ENCODE peak calls at places on chromosomes 6 and 20, in five cellular contexts. W is IMR-90, K is ovary, M is H9, D is HCT116. O is an unnamed sample. For H3K27me3, the result is how much of the 10 kb centered on the place peaks cover.

GRCh38 chr6:149268146-149268545 is 49.4 kb upstream of the TAB2 start:
- DNase-seq in W (no peak), M (no peak), K (no peak), D (no peak), O (no peak)

GRCh38 chr20:8187740-8188139 is 55.7 kb downstream of the PLCB1 start:
- DNase-seq in M (no peak), D (no peak), K (no peak), W (peak), O (no peak)

GRCh38 chr20:36499723-36500501 is 41.4 kb upstream of the MYL9 start:
- DNase-seq in K (no peak), M (no peak), D (no peak), W (peak), O (no peak)

GRCh38 chr20:539848-540247 is 3.7 kb downstream of the CSNK2A1 start:
- DNase-seq in D (no peak), W (peak), M (no peak), K (peak), O (no peak)

GRCh38 chr6:165060636-165061190 is 248.7 kb downstream of the C6orf118 start:
- DNase-seq in D (no peak), M (no peak), W (no peak), K (no peak), O (no peak)

GRCh38 chr6:145372671-145373123 is 362.6 kb downstream of the EPM2A start:
- DNase-seq in K (no peak), D (no peak), M (no peak), W (peak), O (no peak)

GRCh38 chr20:44540834-44541233 is 19.0 kb upstream of the SERINC3 start:
- DNase-seq in K (no peak), W (peak), D (no peak), M (no peak), O (no peak)

GRCh38 chr20:45872626-45873025 is 8.4 kb upstream of the ZSWIM1 start:
- DNase-seq in D (no peak), K (no peak), M (no peak), W (no peak), O (no peak)

GRCh38 chr20:34628026-34628425 is 48.9 kb downstream of the PIGU start:
- DNase-seq in K (no peak), M (no peak), D (no peak), W (peak), O (no peak)

GRCh38 chr20:7866279-7866678 is 74.0 kb downstream of the HAO1 start:
- DNase-seq in D (no peak), M (no peak), W (no peak), K (no peak), O (no peak)

GRCh38 chr20:59030911-59031310 is 1.2 kb downstream of the ATP5F1E start:
- DNase-seq in D (no peak), M (no peak), W (no peak), K (no peak), O (no peak)

GRCh38 chr6:89597988-89598387 is 40.6 kb downstream of the LYRM2 start:
- DNase-seq in M (no peak), W (no peak), K (no peak), D (no peak), O (no peak)

GRCh38 chr20:43331911-43332310 is 125.8 kb upstream of the SRSF6 start:
- DNase-seq in M (no peak), W (no peak), D (no peak), K (no peak), O (no peak)

GRCh38 chr6:148750826-148751225 is 4.0 kb downstream of the UST start:
- DNase-seq in D (no peak), M (no peak), K (no peak), W (peak), O (no peak)

GRCh38 chr20:35290887-35291417 is 1.3 kb downstream of the FAM83C start:
- DNase-seq in K (no peak), W (no peak), M (no peak), D (no peak), O (no peak)

GRCh38 chr20:20582733-20583132 is 129.7 kb downstream of the RALGAPA2 start:
- DNase-seq in K (no peak), W (no peak), M (no peak), D (no peak), O (no peak)

GRCh38 chr6:16592550-16592892 is 168.7 kb downstream of the ATXN1 start:
- DNase-seq in D (no peak), W (no peak), K (no peak), M (no peak), O (no peak)

GRCh38 chr20:48984575-48985219 is 61.4 kb upstream of the CSE1L start:
- DNase-seq in K (no peak), D (no peak), W (no peak), M (no peak), O (no peak)

GRCh38 chr20:49456646-49457045 is 25.8 kb downstream of the KCNB1 start:
- DNase-seq in D (no peak), M (no peak), W (no peak), K (no peak), O (no peak)

GRCh38 chr6:43923376-43924221 is 153.6 kb downstream of the VEGFA start:
- DNase-seq in D (peak), M (no peak), K (no peak), W (peak), O (no peak)

GRCh38 chr6:135334169-135334568 is 153.1 kb downstream of the MYB start:
- DNase-seq in D (no peak), K (no peak), M (no peak), W (peak), O (no peak)

GRCh38 chr6:137260205-137260604 is 41.0 kb upstream of the IFNGR1 start:
- DNase-seq in D (no peak), M (no peak), W (no peak), K (no peak), O (no peak)

GRCh38 chr20:43827940-43828562 is 86.6 kb upstream of the TOX2 start:
- DNase-seq in M (no peak), K (no peak), D (no peak), W (no peak), O (no peak)

GRCh38 chr6:136123464-136123863 is 126.6 kb downstream of the MTFR2 start:
- DNase-seq in W (peak), D (no peak), M (no peak), K (no peak), O (no peak)

GRCh38 chr20:37938954-37939353 is 36.0 kb downstream of the VSTM2L start:
- DNase-seq in K (no peak), M (no peak), D (no peak), W (no peak), O (no peak)

GRCh38 chr20:7031222-7031621 is 263.7 kb downstream of the BMP2 start:
- DNase-seq in W (no peak), K (no peak), D (no peak), M (no peak), O (no peak)

GRCh38 chr6:159020011-159020410 is 20.0 kb upstream of the RSPH3 start:
- DNase-seq in D (no peak), W (no peak), M (no peak), K (no peak), O (no peak)

GRCh38 chr20:10676518-10676917 is 2.7 kb upstream of the JAG1 start:
- DNase-seq in M (no peak), D (no peak), K (no peak), W (no peak), O (no peak)

GRCh38 chr6:27631614-27631925 is 158.7 kb upstream of the ZNF184 start:
- DNase-seq in W (no peak), M (no peak), D (no peak), K (no peak), O (no peak)
- H3K27me3 ChIP-seq in W (under half), M (under half), D (under half), K (under half), O (half or more)

GRCh38 chr6:108803982-108804490 is 44.2 kb upstream of the ARMC2 start:
- DNase-seq in K (no peak), D (no peak), M (no peak), W (no peak), O (no peak)

GRCh38 chr6:108806669-108807068 is 41.6 kb upstream of the ARMC2 start:
- DNase-seq in W (peak), D (no peak), M (no peak), K (no peak), O (no peak)

GRCh38 chr6:108805611-108806181 is 42.5 kb upstream of the ARMC2 start:
- DNase-seq in D (no peak), K (no peak), M (no peak), W (no peak), O (peak)

GRCh38 chr6:108807928-108808327 is 40.3 kb upstream of the ARMC2 start:
- DNase-seq in D (no peak), M (no peak), W (no peak), K (no peak), O (no peak)

GRCh38 chr6:108804976-108805375 is 43.2 kb upstream of the ARMC2 start:
- DNase-seq in K (no peak), D (no peak), M (no peak), W (no peak), O (peak)
- H3K27me3 ChIP-seq in K (under half), D (under half), M (under half), W (under half), O (under half)

GRCh38 chr6:28774292-28775051 is 149.3 kb downstream of the TRIM27 start:
- DNase-seq in M (no peak), D (no peak), W (no peak), K (no peak), O (no peak)

GRCh38 chr6:28775405-28776129 is 148.2 kb downstream of the TRIM27 start:
- DNase-seq in W (no peak), K (no peak), M (peak), D (no peak), O (no peak)

GRCh38 chr6:28777147-28777461 is 146.7 kb downstream of the TRIM27 start:
- DNase-seq in W (no peak), M (no peak), K (no peak), D (no peak), O (no peak)

GRCh38 chr6:28775052-28775376 is 148.8 kb downstream of the TRIM27 start:
- DNase-seq in K (no peak), D (no peak), M (no peak), W (no peak), O (no peak)

DNA sequence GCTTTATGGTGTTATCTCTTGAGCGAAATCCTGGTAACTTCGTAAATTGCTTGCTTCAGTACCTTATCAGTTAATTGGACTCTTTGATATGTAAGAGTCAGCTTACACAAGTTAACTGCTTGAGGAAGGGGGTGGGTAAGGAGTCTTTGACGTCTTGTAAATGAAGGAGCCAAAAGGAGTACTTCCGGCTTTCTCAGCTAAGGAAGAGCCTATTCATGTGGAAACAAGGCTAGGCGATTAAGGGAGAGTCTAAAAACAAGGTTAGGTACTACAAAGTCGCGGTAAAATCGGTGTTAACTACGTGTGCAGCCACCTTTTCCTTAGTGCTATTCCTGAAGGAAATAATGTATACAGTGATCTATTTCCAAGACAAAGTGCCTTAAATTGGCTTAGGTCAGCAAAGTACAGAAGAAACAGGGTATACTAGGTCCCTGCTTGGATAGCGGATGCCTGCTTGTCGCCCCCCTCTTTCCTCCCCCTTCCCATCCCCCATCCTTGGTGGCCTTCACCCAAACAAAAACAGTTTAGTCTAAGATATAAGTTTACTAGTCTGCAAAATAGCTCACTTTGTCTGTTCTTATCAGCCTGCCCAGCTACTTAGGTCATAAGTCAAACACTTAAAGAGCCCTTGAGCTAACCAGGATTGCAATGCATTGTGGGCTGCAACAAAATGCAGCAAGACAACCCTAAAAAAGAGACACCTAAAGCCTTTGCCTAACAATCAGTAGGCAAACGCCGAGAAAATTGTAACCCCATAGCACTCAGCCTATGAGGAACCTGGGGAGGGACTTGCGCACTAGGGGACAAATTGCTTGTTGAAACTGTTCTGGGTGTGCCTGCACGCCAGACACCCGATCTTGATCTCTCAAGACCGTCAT is 147.3 kb downstream of the TRIM27 start:
- DNase-seq in K (no peak), D (no peak), M (peak), W (no peak), O (no peak)
- H3K27me3 ChIP-seq in K (under half), D (under half), M (half or more), W (half or more), O (half or more)

DNA sequence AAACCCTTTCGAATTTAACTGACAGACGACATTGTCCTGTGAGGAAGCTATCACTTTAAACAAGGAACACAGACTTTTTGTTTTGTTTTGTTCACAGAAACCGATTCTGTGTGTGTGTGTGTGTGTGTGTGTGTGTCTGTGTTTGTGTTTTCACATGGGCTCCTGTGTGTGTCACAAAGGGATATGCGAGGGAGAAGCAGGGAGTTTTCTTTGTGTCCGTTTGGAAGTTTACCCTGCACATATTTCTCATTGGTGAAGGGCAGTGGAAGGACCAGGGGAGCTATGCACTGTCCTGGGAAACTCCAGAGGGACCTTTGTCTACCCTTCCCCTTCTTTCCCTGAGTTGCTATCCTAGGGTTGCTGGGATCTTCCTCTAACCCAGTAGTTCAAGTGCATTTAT is 17.7 kb downstream of the POM121L2 start:
- DNase-seq in W (no peak), M (no peak), D (no peak), K (no peak), O (no peak)
- H3K27me3 ChIP-seq in W (under half), M (under half), D (under half), K (under half), O (half or more)

DNA sequence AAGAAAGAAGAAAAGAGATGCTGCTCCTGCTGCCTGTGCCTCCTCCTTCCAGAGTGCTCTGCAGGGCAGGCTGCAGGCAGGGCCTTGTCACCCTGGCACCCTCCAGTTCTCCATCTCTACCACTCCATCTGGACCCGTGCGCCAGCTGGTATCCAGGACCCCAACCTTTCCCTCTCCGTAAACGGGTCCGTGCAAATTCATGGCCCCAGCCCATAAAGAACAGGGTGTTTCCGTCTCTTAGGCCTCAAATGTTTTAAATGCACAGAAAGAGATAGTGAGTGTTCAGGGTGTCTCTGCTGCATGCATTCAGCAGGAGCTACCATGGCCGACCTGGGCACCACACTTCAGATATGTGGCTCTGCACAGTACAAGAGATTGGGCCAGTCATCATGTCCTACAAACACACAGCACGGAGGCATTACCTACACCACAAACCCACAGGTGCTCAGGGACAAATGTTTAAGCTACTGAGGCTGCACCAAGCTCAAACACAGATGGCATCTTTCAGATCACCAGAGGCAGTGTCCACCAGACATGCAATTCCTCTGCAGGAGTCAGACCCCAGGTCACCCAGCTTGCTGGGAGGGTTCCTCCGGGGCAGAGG is 258.1 kb downstream of the DLL1 start:
- DNase-seq in K (no peak), D (no peak), M (no peak), W (no peak), O (no peak)
- H3K27me3 ChIP-seq in K (under half), D (under half), M (under half), W (under half), O (under half)

GRCh38 chr20:22312744-22313346 is 271.5 kb downstream of the FOXA2 start:
- DNase-seq in K (no peak), W (peak), D (peak), M (no peak), O (no peak)

GRCh38 chr20:22303523-22303922 is 280.8 kb downstream of the FOXA2 start:
- DNase-seq in D (peak), W (no peak), K (no peak), M (no peak), O (no peak)

GRCh38 chr20:22305391-22305790 is 279.0 kb downstream of the FOXA2 start:
- DNase-seq in D (no peak), M (no peak), W (no peak), K (no peak), O (no peak)

DNA sequence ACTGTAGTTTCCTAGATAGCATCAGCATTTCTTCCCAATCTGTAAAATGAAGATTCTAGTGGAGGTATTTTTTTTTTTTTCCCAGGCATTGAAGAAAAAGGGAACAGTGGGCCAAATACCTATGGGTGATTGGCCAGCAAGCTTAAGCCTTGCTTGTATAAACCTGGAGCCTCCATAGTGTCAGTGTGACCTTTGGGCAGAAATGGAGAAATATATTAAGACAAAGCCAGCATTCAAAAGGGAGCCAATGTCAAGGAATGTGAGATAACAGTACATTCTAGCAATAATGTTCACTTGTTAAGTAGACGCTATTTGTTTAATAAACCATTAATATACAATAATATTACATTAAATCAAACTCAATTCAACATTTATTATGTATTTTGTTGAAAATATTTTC is 275.4 kb downstream of the FOXA2 start:
- DNase-seq in M (no peak), W (no peak), D (no peak), K (no peak), O (no peak)
- H3K27me3 ChIP-seq in M (under half), W (under half), D (under half), K (under half), O (half or more)